ENCODE peak calls at places on chromosome 6, in four cellular contexts. F is uterus, E is GM12865, P is endothelial cell. C is an unnamed sample.

GRCh38 chr6:55212147-55212546 is 37.8 kb downstream of the HCRTR2 start:
- DNase-seq in F (no peak), E (no peak), P (no peak), C (peak)

GRCh38 chr6:168916576-168917207 is 337.0 kb downstream of the THBS2 start:
- DNase-seq in F (peak), E (no peak), P (no peak), C (peak)

GRCh38 chr6:50832912-50833311 is 14.2 kb downstream of the TFAP2B start:
- DNase-seq in F (no peak), E (no peak), P (no peak), C (no peak)

GRCh38 chr6:125986956-125987617 is 747 bp downstream of the TRMT11 start:
- DNase-seq in F (no peak), E (peak), P (no peak), C (peak)

GRCh38 chr6:168915242-168915641 is 338.4 kb downstream of the THBS2 start:
- DNase-seq in F (no peak), E (no peak), P (no peak), C (no peak)

GRCh38 chr6:137779982-137780381 is 87.1 kb upstream of the TNFAIP3 start:
- DNase-seq in F (no peak), E (no peak), P (no peak), C (no peak)

GRCh38 chr6:169253745-169254238 is at the start of gene THBS2:
- DNase-seq in F (peak), E (no peak), P (peak), C (peak)

GRCh38 chr6:119273287-119273686 is 76.3 kb downstream of the MAN1A1 start:
- DNase-seq in F (no peak), E (no peak), P (no peak), C (no peak)

GRCh38 chr6:125871365-125871764 is 80.6 kb downstream of the NCOA7 start:
- DNase-seq in F (no peak), E (no peak), P (no peak), C (no peak)

GRCh38 chr6:136401749-136402148 is 112.1 kb upstream of the BCLAF1 start:
- DNase-seq in F (no peak), E (no peak), P (no peak), C (peak)

GRCh38 chr6:168676552-168677317 is 235.8 kb downstream of the SMOC2 start:
- DNase-seq in F (no peak), E (no peak), P (no peak), C (no peak)

GRCh38 chr6:95923518-95923917 is 92.3 kb upstream of the FUT9 start:
- DNase-seq in F (no peak), E (peak), P (peak), C (peak)

GRCh38 chr6:113445201-113445600 is 411.9 kb upstream of the MARCKS start:
- DNase-seq in F (no peak), E (no peak), P (no peak), C (no peak)

GRCh38 chr6:33452496-33452895 is 1.9 kb upstream of the ZBTB9 start:
- DNase-seq in F (no peak), E (no peak), P (no peak), C (no peak)

GRCh38 chr6:170307080-170307545 is 555 bp downstream of the FAM120B start:
- DNase-seq in F (no peak), E (no peak), P (no peak), C (no peak)

GRCh38 chr6:83872386-83873118 is 13.1 kb downstream of the CYB5R4 start:
- DNase-seq in F (no peak), E (no peak), P (no peak), C (no peak)

GRCh38 chr6:8082954-8083858 is 19.0 kb upstream of the BLOC1S5 start:
- DNase-seq in F (no peak), E (no peak), P (no peak), C (peak)

GRCh38 chr6:32662099-32662498 is 4.4 kb downstream of the HLA-DQB1 start:
- DNase-seq in F (no peak), E (no peak), P (no peak), C (no peak)

GRCh38 chr6:125983246-125983945 is 2.9 kb upstream of the TRMT11 start:
- DNase-seq in F (no peak), E (no peak), P (no peak), C (peak)

GRCh38 chr6:34526241-34526972 is 29.7 kb downstream of the SPDEF start:
- DNase-seq in F (peak), E (no peak), P (no peak), C (no peak)

GRCh38 chr6:135837735-135838449 is 13.6 kb upstream of the PDE7B start:
- DNase-seq in F (no peak), E (no peak), P (no peak), C (no peak)

GRCh38 chr6:27091661-27092315 is 155.7 kb upstream of the PRSS16 start:
- DNase-seq in F (no peak), E (peak), P (peak), C (peak)

GRCh38 chr6:161453558-161453957 is 179.7 kb upstream of the AGPAT4 start:
- DNase-seq in F (no peak), E (no peak), P (no peak), C (no peak)

GRCh38 chr6:15793288-15793687 is 130.5 kb upstream of the DTNBP1 start:
- DNase-seq in F (no peak), E (no peak), P (no peak), C (no peak)

GRCh38 chr6:166742981-166743380 is 115.9 kb upstream of the RPS6KA2 start:
- DNase-seq in F (no peak), E (no peak), P (no peak), C (no peak)

GRCh38 chr6:166745801-166746668 is 119.0 kb upstream of the RPS6KA2 start:
- DNase-seq in F (no peak), E (no peak), P (no peak), C (no peak)

GRCh38 chr6:166743415-166743814 is 116.4 kb upstream of the RPS6KA2 start:
- DNase-seq in F (no peak), E (no peak), P (no peak), C (no peak)

GRCh38 chr6:166743925-166744653 is 117.0 kb upstream of the RPS6KA2 start:
- DNase-seq in F (no peak), E (no peak), P (no peak), C (no peak)

DNA sequence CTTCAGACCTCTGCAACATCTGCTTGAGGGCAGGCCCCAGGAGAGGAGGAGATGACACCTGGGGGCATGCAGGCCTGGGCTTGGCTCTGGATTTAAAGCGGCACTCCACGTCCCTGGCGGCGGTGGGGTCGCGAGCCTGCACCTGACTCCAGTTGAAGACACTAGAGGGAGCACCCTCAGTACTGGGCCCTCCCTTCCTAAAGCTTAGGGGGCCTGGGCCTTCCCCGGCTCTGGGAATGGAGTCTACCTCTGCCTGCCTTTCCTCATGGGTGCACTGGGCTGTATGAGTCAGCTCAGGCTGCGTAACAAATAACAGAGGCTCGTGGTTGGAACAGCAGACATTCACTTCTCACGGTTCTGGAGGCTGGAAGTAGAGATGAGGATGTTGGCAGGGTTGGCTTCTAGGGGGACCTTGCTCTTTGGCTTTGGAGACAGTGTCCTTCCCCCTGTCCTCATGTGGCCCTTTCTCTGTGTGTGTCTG is 117.6 kb upstream of the RPS6KA2 start:
- DNase-seq in F (no peak), E (no peak), P (no peak), C (no peak)
- TF ChIP-seq CTCF in F (no peak), E (no peak), P (no peak), C (no peak)

GRCh38 chr6:31538805-31539400 is 2.9 kb downstream of the DDX39B start:
- DNase-seq in F (no peak), E (no peak), P (no peak), C (no peak)
- TF ChIP-seq CTCF in F (no peak), E (no peak), P (no peak), C (no peak)

GRCh38 chr6:107116328-107116892 is 1.1 kb upstream of the BEND3 start:
- DNase-seq in F (no peak), E (peak), P (peak), C (peak)
- TF ChIP-seq CTCF in F (no peak), E (no peak), P (peak), C (peak)

DNA sequence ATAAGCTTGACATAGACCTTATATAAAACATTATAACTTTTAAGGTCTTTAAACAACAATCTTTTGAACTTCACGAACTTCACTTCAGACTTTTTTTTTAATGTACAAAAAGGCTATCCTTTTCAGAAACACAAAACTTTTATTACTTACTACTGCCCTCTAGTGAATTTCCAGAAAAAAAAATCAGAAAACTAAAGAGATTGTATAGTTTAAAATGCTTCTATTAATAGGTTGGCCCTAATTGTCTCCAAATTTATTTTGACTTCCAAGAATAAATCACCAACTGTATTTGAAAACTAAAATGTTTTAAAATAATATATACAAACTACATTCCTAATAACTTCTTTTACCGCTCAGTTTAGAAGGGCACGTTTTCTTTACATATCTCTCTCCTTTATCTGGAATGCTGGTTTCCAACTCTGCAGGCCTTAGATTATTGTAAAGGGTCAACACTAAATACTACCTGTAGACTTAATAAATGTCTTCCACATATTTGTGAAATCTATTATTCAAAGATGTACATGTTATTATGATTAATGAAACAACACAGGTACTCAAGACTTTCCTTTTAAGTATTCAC is 66.8 kb downstream of the LMBRD1 start:
- DNase-seq in F (no peak), E (no peak), P (no peak), C (peak)
- TF ChIP-seq CTCF in F (peak), E (no peak), P (peak), C (no peak)

DNA sequence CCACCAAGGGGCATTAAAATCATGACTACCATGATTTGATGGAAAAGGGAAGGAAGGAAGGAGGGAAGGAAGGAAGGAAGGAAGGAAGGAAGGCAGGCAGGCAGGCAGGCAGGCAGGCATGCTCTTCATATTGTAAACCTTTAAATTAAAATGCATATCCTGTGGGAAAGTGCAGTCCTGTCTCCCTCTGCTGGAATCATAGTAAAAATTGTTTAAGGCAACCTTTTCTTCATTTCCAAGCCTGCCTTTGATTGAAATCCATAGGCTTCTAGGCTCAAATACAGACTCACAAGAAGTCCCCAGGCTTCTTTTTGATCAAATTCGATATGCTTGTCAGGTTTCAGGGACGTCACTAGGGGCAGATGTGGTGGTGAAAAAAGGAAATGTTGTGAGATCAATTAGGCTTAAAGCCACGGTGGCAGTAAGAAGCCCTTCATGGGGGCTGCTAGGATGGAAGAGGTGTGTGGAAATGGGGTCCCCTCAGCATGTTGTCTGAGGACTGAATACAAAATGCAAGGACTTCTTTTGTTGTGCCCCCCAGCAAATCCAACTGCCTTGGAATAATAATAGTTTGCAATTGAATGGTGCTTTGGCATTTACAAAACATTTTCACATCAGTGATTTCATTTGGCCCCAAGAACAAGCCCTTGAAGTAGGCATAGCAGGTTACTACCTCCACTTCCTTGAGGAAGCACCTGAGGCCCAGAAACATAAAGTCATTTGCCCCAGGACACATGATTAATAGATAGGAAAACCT is 25.6 kb upstream of the GABRR1 start:
- DNase-seq in F (no peak), E (peak), P (no peak), C (peak)
- TF ChIP-seq CTCF in F (peak), E (peak), P (no peak), C (peak)

C was measured in cardiac fibroblast.